ENCODE peak calls at places on chromosomes 11 and 22, in ten cellular contexts. S, F, E, D, L, X, K, V, N and O are unnamed samples.

GRCh38 chr11:36239636-36240035 is 49.6 kb downstream of the COMMD9 start:
- DNase-seq in D (no peak), K (no peak), N (no peak), X (no peak), L (no peak), V (no peak), S (no peak), F (no peak), E (no peak), O (no peak)

GRCh38 chr11:45926001-45926401 is 3.5 kb downstream of the LARGE2 start:
- DNase-seq in D (no peak), V (no peak), L (no peak), X (no peak), S (no peak), E (no peak), K (no peak), F (no peak), N (peak), O (no peak)

GRCh38 chr22:39144101-39144815 is 8.2 kb downstream of the CBX7 start:
- DNase-seq in D (peak), V (no peak), F (no peak), K (peak), E (peak), N (no peak), L (peak), S (no peak), X (no peak), O (peak)

GRCh38 chr11:128098840-128099239 is 488.5 kb downstream of the ETS1 start:
- DNase-seq in K (no peak), X (no peak), V (no peak), S (no peak), L (no peak), N (no peak), D (no peak), F (no peak), E (no peak), O (no peak)

GRCh38 chr11:46832511-46833214 is 13.4 kb downstream of the CKAP5 start:
- DNase-seq in S (no peak), X (no peak), F (no peak), L (no peak), E (no peak), N (no peak), D (no peak), V (no peak), K (no peak), O (no peak)

GRCh38 chr11:85810871-85811611 is at the start of gene SYTL2:
- DNase-seq in X (peak), V (peak), S (peak), K (peak), E (peak), D (peak), L (peak), F (peak), N (peak), O (peak)

GRCh38 chr11:122779047-122779629 is 59.2 kb upstream of the CRTAM start:
- DNase-seq in L (no peak), D (no peak), F (no peak), X (no peak), K (no peak), N (no peak), E (no peak), S (no peak), V (no peak), O (no peak)

GRCh38 chr11:71477637-71478011 is 24.6 kb downstream of the NADSYN1 start:
- DNase-seq in D (no peak), L (no peak), E (no peak), X (peak), F (no peak), V (no peak), K (no peak), N (no peak), S (no peak), O (no peak)

GRCh38 chr11:12149672-12150225 is 39.4 kb downstream of the MICAL2 start:
- DNase-seq in K (no peak), D (no peak), F (no peak), E (no peak), N (no peak), X (no peak), L (peak), V (no peak), S (no peak), O (no peak)

GRCh38 chr11:61777234-61778090 is 14.9 kb downstream of the TMEM258 start:
- DNase-seq in X (peak), K (peak), N (no peak), D (peak), E (peak), L (no peak), V (no peak), S (peak), F (peak), O (no peak)

GRCh38 chr22:33270596-33270995 is 212.4 kb upstream of the SYN3 start:
- DNase-seq in L (no peak), E (no peak), S (no peak), N (no peak), F (no peak), V (no peak), X (no peak), K (no peak), D (no peak), O (no peak)

GRCh38 chr11:35146711-35147110 is 7.7 kb downstream of the CD44 start:
- DNase-seq in E (no peak), X (no peak), V (no peak), L (peak), K (no peak), F (no peak), S (no peak), D (no peak), N (no peak), O (no peak)

GRCh38 chr22:43955883-43956286 is 643 bp downstream of the SAMM50 start:
- DNase-seq in L (no peak), D (no peak), X (no peak), K (no peak), N (no peak), V (no peak), S (no peak), F (no peak), E (no peak), O (no peak)

GRCh38 chr11:3191586-3192324 is 26.6 kb upstream of the OSBPL5 start:
- DNase-seq in N (no peak), K (no peak), F (no peak), E (no peak), V (no peak), L (no peak), S (no peak), D (no peak), X (no peak), O (no peak)

GRCh38 chr11:130533113-130533803 is 84.8 kb downstream of the ADAMTS15 start:
- DNase-seq in L (no peak), F (no peak), V (no peak), E (no peak), D (no peak), S (no peak), X (no peak), N (no peak), K (no peak), O (no peak)

GRCh38 chr11:46202149-46202548 is 75.3 kb upstream of the CREB3L1 start:
- DNase-seq in S (no peak), V (no peak), F (no peak), L (no peak), E (no peak), D (no peak), K (no peak), X (no peak), N (no peak), O (no peak)

GRCh38 chr11:70521475-70522260 is 123.3 kb downstream of the CTTN start:
- DNase-seq in E (no peak), F (no peak), L (no peak), K (no peak), N (no peak), S (no peak), X (no peak), V (no peak), D (peak), O (no peak)

GRCh38 chr22:23394525-23395326 is 185.4 kb downstream of the IGLL1 start:
- DNase-seq in N (peak), F (no peak), E (no peak), S (no peak), K (no peak), V (no peak), L (no peak), D (no peak), X (no peak), O (no peak)

GRCh38 chr22:43118953-43119458 is 8.5 kb downstream of the BIK start:
- DNase-seq in D (no peak), K (peak), S (no peak), L (no peak), E (no peak), N (no peak), X (no peak), V (no peak), F (no peak), O (no peak)

GRCh38 chr11:95413761-95414160 is 182.8 kb upstream of the SESN3 start:
- DNase-seq in S (no peak), V (no peak), X (no peak), E (no peak), L (no peak), D (no peak), N (no peak), F (no peak), K (no peak), O (no peak)

GRCh38 chr22:48743601-48744282 is 1083.9 kb downstream of the BRD1 start:
- DNase-seq in L (no peak), F (no peak), X (peak), K (no peak), S (no peak), E (no peak), D (no peak), N (no peak), V (no peak), O (no peak)

GRCh38 chr11:69157156-69157821 is 1.6 kb downstream of the SMIM38 start:
- DNase-seq in N (no peak), D (peak), E (peak), V (no peak), K (no peak), X (no peak), F (no peak), S (peak), L (peak), O (no peak)

GRCh38 chr11:7613394-7613720 is 59.9 kb downstream of the CYB5R2 start:
- DNase-seq in D (no peak), E (no peak), K (no peak), S (no peak), F (no peak), X (no peak), L (no peak), V (no peak), N (no peak), O (no peak)

GRCh38 chr11:133708547-133709051 is 136.7 kb downstream of the SPATA19 start:
- DNase-seq in D (no peak), V (no peak), E (no peak), N (no peak), L (no peak), S (no peak), X (peak), K (no peak), F (no peak), O (no peak)

GRCh38 chr11:67022341-67022933 is 497 bp upstream of the SYT12 start:
- DNase-seq in D (peak), V (peak), E (no peak), L (peak), F (no peak), X (no peak), S (no peak), N (no peak), K (no peak), O (no peak)

GRCh38 chr11:65793144-65793581 is 6.3 kb downstream of the OVOL1 start:
- DNase-seq in E (no peak), V (no peak), D (peak), F (no peak), X (no peak), K (no peak), S (no peak), L (no peak), N (no peak), O (no peak)

GRCh38 chr22:42174062-42174461 is 43.5 kb upstream of the CYP2D6 start:
- DNase-seq in V (no peak), X (no peak), N (no peak), L (peak), F (no peak), D (no peak), S (no peak), K (no peak), E (no peak), O (no peak)

GRCh38 chr11:2186669-2187266 is 15.2 kb upstream of the TH start:
- DNase-seq in X (peak), F (no peak), D (peak), K (peak), S (no peak), V (peak), E (no peak), L (no peak), N (no peak), O (no peak)

GRCh38 chr11:123272565-123272964 is 77.5 kb upstream of the CLMP start:
- DNase-seq in S (no peak), D (no peak), V (no peak), L (no peak), K (no peak), E (no peak), X (no peak), N (no peak), F (no peak), O (no peak)

GRCh38 chr11:117877120-117877784 is 794 bp upstream of the FXYD6 start:
- DNase-seq in S (no peak), D (no peak), E (peak), K (no peak), L (no peak), V (no peak), F (peak), X (no peak), N (no peak), O (no peak)

GRCh38 chr11:69292221-69292648 is 1.7 kb upstream of the MYEOV start:
- DNase-seq in K (no peak), S (no peak), X (peak), F (no peak), N (no peak), V (peak), L (no peak), D (no peak), E (no peak), O (no peak)

GRCh38 chr22:37633693-37634504 is 5.6 kb upstream of the SH3BP1 start:
- DNase-seq in N (peak), V (no peak), D (peak), L (peak), X (peak), K (peak), E (peak), F (peak), S (peak), O (peak)

GRCh38 chr22:37632174-37633081 is 7.0 kb upstream of the SH3BP1 start:
- DNase-seq in S (no peak), E (no peak), N (no peak), V (no peak), X (no peak), L (no peak), F (no peak), K (peak), D (no peak), O (no peak)

GRCh38 chr22:37631448-37632173 is 7.9 kb upstream of the SH3BP1 start:
- DNase-seq in F (no peak), S (no peak), D (no peak), E (no peak), N (no peak), X (no peak), K (no peak), V (no peak), L (no peak), O (no peak)

GRCh38 chr22:37634505-37635002 is 4.9 kb upstream of the SH3BP1 start:
- DNase-seq in V (no peak), N (no peak), X (peak), E (no peak), S (no peak), F (no peak), L (no peak), K (no peak), D (no peak), O (no peak)

GRCh38 chr22:37633082-37633692 is 6.3 kb upstream of the SH3BP1 start:
- DNase-seq in S (no peak), F (no peak), D (no peak), K (peak), L (no peak), V (no peak), X (no peak), N (no peak), E (no peak), O (no peak)
- TF ChIP-seq POLR2A in S (no peak), F (no peak), D (no peak), K (peak), L (no peak), V (no peak), X (no peak), N (no peak), E (no peak), O (no peak)

DNA sequence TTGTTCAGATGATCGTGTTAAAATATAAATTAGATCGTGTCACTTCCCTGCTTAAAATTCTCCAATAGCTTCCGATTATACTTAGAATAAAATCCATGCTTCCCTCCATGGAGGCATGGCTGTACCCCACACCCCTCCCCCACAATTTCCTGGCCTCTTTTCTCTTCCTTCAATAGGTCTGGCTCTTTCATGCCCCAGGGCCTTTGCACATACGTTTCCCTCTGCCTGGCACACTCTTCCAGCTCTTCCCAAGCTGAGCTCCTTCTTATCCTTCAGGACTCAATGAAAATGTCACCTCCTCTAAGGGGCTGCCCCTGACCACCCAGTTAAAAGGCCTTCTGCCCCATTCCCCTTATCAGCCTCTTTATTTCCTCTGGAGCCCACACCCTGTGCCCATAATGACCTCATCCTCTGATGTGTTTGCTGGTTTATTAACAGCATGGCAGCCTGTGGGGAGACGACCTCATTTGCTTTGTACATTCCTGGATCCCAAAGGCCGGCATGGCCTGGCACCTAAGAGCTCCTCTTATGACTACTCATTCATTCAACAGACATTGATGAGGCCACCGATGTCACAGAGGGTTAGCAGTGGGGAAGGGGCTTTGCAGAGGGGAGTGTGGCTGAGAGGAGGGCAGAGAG is 9.0 kb upstream of the FLRT1 start:
- DNase-seq in X (no peak), E (no peak), N (no peak), K (no peak), V (no peak), F (no peak), L (no peak), S (no peak), D (no peak), O (no peak)
- TF ChIP-seq POLR2A in X (no peak), E (no peak), N (no peak), K (no peak), V (no peak), F (no peak), L (no peak), S (no peak), D (no peak), O (no peak)

GRCh38 chr11:125904678-125905077 is 370 bp downstream of the DDX25 start:
- DNase-seq in V (no peak), K (no peak), D (no peak), S (no peak), F (no peak), E (no peak), L (no peak), X (no peak), N (no peak), O (no peak)

GRCh38 chr11:125902315-125902926 is 585 bp downstream of the PUS3 start:
- DNase-seq in E (no peak), S (no peak), D (no peak), V (no peak), L (no peak), F (no peak), X (no peak), K (no peak), N (no peak), O (no peak)

GRCh38 chr11:125901872-125902271 is 1.1 kb downstream of the PUS3 start:
- DNase-seq in E (no peak), K (no peak), L (no peak), X (no peak), D (no peak), N (no peak), F (no peak), S (no peak), V (no peak), O (no peak)

GRCh38 chr11:125903753-125904659 is at the start of gene DDX25:
- DNase-seq in E (no peak), D (no peak), K (no peak), S (no peak), V (no peak), L (no peak), N (no peak), F (no peak), X (peak), O (no peak)

GRCh38 chr11:125902927-125903752 is at the start of gene PUS3:
- DNase-seq in E (peak), K (peak), D (peak), V (peak), N (peak), X (peak), F (peak), S (peak), L (peak), O (peak)
- TF ChIP-seq POLR2A in E (no peak), K (peak), D (peak), V (peak), N (no peak), X (peak), F (peak), S (peak), L (no peak), O (peak)

GRCh38 chr22:31276426-31277167 is 15.7 kb downstream of the PIK3IP1 start:
- DNase-seq in D (no peak), N (no peak), F (no peak), S (no peak), L (no peak), K (no peak), X (no peak), V (no peak), E (no peak), O (no peak)

GRCh38 chr22:31277741-31278642 is 14.3 kb downstream of the PIK3IP1 start:
- DNase-seq in V (no peak), X (no peak), K (no peak), D (no peak), E (no peak), S (no peak), L (no peak), N (no peak), F (no peak), O (no peak)

GRCh38 chr22:31279821-31280496 is 12.3 kb downstream of the PIK3IP1 start:
- DNase-seq in E (no peak), S (no peak), K (no peak), N (no peak), F (no peak), X (no peak), D (no peak), V (no peak), L (no peak), O (no peak)

GRCh38 chr22:31279327-31279669 is 13.0 kb downstream of the PIK3IP1 start:
- DNase-seq in X (no peak), F (no peak), E (no peak), L (no peak), N (no peak), V (no peak), S (no peak), D (no peak), K (no peak), O (no peak)

GRCh38 chr22:31278643-31279326 is 13.5 kb downstream of the PIK3IP1 start:
- DNase-seq in N (no peak), F (peak), L (no peak), V (no peak), E (no peak), X (no peak), S (no peak), K (no peak), D (no peak), O (no peak)
- TF ChIP-seq POLR2A in N (no peak), F (no peak), L (no peak), V (no peak), E (no peak), X (no peak), S (no peak), K (no peak), D (no peak), O (no peak)

GRCh38 chr22:36027579-36027959 is 1.1 kb downstream of the RBFOX2 start:
- DNase-seq in D (peak), F (peak), K (no peak), L (no peak), S (peak), E (no peak), V (no peak), N (peak), X (no peak), O (no peak)

GRCh38 chr22:36027960-36028645 is 521 bp downstream of the RBFOX2 start:
- DNase-seq in V (no peak), L (no peak), K (peak), N (peak), D (peak), F (no peak), X (peak), E (peak), S (peak), O (peak)

GRCh38 chr22:36029406-36029755 is 757 bp upstream of the RBFOX2 start:
- DNase-seq in S (no peak), K (no peak), E (no peak), V (no peak), D (no peak), N (no peak), F (no peak), L (peak), X (no peak), O (no peak)

GRCh38 chr22:36026741-36027140 is 1.9 kb downstream of the RBFOX2 start:
- DNase-seq in F (no peak), N (no peak), K (no peak), S (no peak), D (no peak), L (peak), E (no peak), X (no peak), V (no peak), O (no peak)

DNA sequence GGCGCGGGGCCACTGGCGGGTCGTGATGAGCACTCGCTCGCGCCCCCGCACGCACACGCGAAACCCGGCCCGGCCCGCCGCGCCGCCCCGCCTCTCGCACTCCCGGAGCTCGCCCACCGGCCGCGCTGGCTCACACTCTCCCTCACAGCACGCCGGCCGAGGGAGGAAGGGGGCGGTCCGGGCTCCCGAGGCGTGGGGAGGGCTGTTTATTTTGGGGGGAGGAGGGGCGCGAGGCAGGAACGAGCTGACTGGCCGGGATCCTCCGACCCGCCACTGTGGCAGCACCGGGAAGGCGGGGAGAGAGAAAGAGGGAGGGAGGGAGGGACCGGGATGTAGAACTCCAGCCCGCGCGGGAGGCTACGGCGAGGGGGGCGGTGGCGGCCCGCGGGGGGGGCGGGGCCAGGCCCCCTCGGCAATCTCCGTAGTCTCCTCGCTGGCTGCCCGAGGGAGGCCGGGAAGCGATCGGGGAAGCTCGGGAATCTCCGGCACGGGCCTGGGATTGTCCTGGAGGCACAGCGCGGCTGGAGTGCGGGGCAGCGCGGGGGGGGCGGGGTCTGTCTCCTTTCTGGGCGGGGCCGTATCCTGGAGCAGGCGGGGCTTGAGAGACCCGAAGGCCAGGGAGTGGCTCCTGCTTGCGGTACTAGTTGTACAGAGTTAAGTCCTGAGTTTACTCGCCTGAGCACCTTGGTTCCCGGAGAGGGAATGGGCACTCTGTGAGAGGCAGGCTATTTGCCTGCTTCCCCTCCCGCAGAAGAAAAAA is at the start of gene RBFOX2:
- DNase-seq in S (peak), D (peak), V (peak), K (peak), F (peak), E (peak), N (peak), L (peak), X (peak), O (peak)
- TF ChIP-seq POLR2A in S (peak), D (peak), V (peak), K (no peak), F (peak), E (no peak), N (peak), L (peak), X (no peak), O (peak)